ENCODE peak calls at places on chromosomes 13 and 19, in four cellular contexts. One of them, this sample, is unnamed.

GRCh38 chr19:14746891-14747290 is 31.5 kb downstream of the ADGRE2 start:
- DNase-seq in heart left ventricle: no peak
- DNase-seq in CD4-positive, CD25-positive, alpha-beta regulatory T cell: no peak
- DNase-seq in cardiac fibroblast: no peak
- DNase-seq in this sample: no peak

GRCh38 chr19:16316506-16316882 is 8.1 kb upstream of the KLF2 start:
- DNase-seq in heart left ventricle: no peak
- DNase-seq in CD4-positive, CD25-positive, alpha-beta regulatory T cell: no peak
- DNase-seq in cardiac fibroblast: no peak
- DNase-seq in this sample: no peak

GRCh38 chr19:55082023-55082851 is 6.6 kb downstream of the EPS8L1 start:
- DNase-seq in heart left ventricle: no peak
- DNase-seq in CD4-positive, CD25-positive, alpha-beta regulatory T cell: peak
- DNase-seq in cardiac fibroblast: peak
- DNase-seq in this sample: no peak

GRCh38 chr13:98490866-98491265 is 86.0 kb downstream of the STK24 start:
- DNase-seq in heart left ventricle: no peak
- DNase-seq in CD4-positive, CD25-positive, alpha-beta regulatory T cell: no peak
- DNase-seq in cardiac fibroblast: no peak
- DNase-seq in this sample: no peak

GRCh38 chr19:2117215-2117960 is 20.7 kb downstream of the IZUMO4 start:
- DNase-seq in heart left ventricle: no peak
- DNase-seq in CD4-positive, CD25-positive, alpha-beta regulatory T cell: no peak
- DNase-seq in cardiac fibroblast: no peak
- DNase-seq in this sample: no peak

GRCh38 chr13:44818428-44818827 is 170.8 kb downstream of the NUFIP1 start:
- DNase-seq in heart left ventricle: no peak
- DNase-seq in CD4-positive, CD25-positive, alpha-beta regulatory T cell: no peak
- DNase-seq in cardiac fibroblast: peak
- DNase-seq in this sample: no peak

GRCh38 chr13:113408562-113408961 is 44.6 kb upstream of the GRTP1 start:
- DNase-seq in heart left ventricle: no peak
- DNase-seq in CD4-positive, CD25-positive, alpha-beta regulatory T cell: no peak
- DNase-seq in cardiac fibroblast: no peak
- DNase-seq in this sample: no peak

GRCh38 chr13:76470991-76471390 is 415.2 kb downstream of the KCTD12 start:
- DNase-seq in heart left ventricle: no peak
- DNase-seq in CD4-positive, CD25-positive, alpha-beta regulatory T cell: no peak
- DNase-seq in cardiac fibroblast: no peak
- DNase-seq in this sample: no peak

GRCh38 chr19:9847087-9847671 is 12.1 kb downstream of the PIN1 start:
- DNase-seq in heart left ventricle: no peak
- DNase-seq in CD4-positive, CD25-positive, alpha-beta regulatory T cell: no peak
- DNase-seq in cardiac fibroblast: peak
- DNase-seq in this sample: peak

GRCh38 chr13:40175639-40176038 is 490.8 kb downstream of the FOXO1 start:
- DNase-seq in heart left ventricle: no peak
- DNase-seq in CD4-positive, CD25-positive, alpha-beta regulatory T cell: no peak
- DNase-seq in cardiac fibroblast: no peak
- DNase-seq in this sample: no peak

GRCh38 chr19:13600091-13600490 is 93.8 kb upstream of the CACNA1A start:
- DNase-seq in heart left ventricle: no peak
- DNase-seq in CD4-positive, CD25-positive, alpha-beta regulatory T cell: no peak
- DNase-seq in cardiac fibroblast: no peak
- DNase-seq in this sample: no peak

GRCh38 chr19:53037101-53038097 is 7.1 kb upstream of the ERVV-2 start:
- DNase-seq in heart left ventricle: peak
- DNase-seq in CD4-positive, CD25-positive, alpha-beta regulatory T cell: no peak
- DNase-seq in cardiac fibroblast: peak
- DNase-seq in this sample: peak

GRCh38 chr13:88000239-88000638 is 329.1 kb downstream of the SLITRK5 start:
- DNase-seq in heart left ventricle: no peak
- DNase-seq in CD4-positive, CD25-positive, alpha-beta regulatory T cell: no peak
- DNase-seq in cardiac fibroblast: no peak
- DNase-seq in this sample: no peak

GRCh38 chr19:34837262-34837661 is 64.2 kb upstream of the ZNF599 start:
- DNase-seq in heart left ventricle: peak
- DNase-seq in CD4-positive, CD25-positive, alpha-beta regulatory T cell: no peak
- DNase-seq in cardiac fibroblast: no peak
- DNase-seq in this sample: no peak

GRCh38 chr13:31870511-31870910 is 131.2 kb downstream of the RXFP2 start:
- DNase-seq in heart left ventricle: no peak
- DNase-seq in CD4-positive, CD25-positive, alpha-beta regulatory T cell: no peak
- DNase-seq in cardiac fibroblast: peak
- DNase-seq in this sample: peak

GRCh38 chr13:112105884-112106283 is 38.9 kb downstream of the SOX1 start:
- DNase-seq in heart left ventricle: no peak
- DNase-seq in CD4-positive, CD25-positive, alpha-beta regulatory T cell: no peak
- DNase-seq in cardiac fibroblast: no peak
- DNase-seq in this sample: no peak

GRCh38 chr19:15025237-15025636 is 24.0 kb upstream of the CASP14 start:
- DNase-seq in heart left ventricle: no peak
- DNase-seq in CD4-positive, CD25-positive, alpha-beta regulatory T cell: no peak
- DNase-seq in cardiac fibroblast: peak
- DNase-seq in this sample: no peak

GRCh38 chr13:60857698-60858097 is 460.7 kb downstream of the TDRD3 start:
- DNase-seq in heart left ventricle: no peak
- DNase-seq in CD4-positive, CD25-positive, alpha-beta regulatory T cell: no peak
- DNase-seq in cardiac fibroblast: no peak
- DNase-seq in this sample: no peak